ENCODE peak calls at places on chromosomes 5 and 9, in nine cellular contexts. B is right atrium auricular region, D is heart right ventricle, E is sigmoid colon, P is psoas muscle, T is cardiac muscle cell, L is brain microvascular endothelial cell, K is ovary, I is uterus. M is an unnamed sample. For H3K27me3, the result is how much of the 10 kb centered on the place peaks cover.

GRCh38 chr9:109311281-109311680 is 9.6 kb downstream of the EPB41L4B start:
- DNase-seq in K (no peak), D (no peak), T (no peak), L (peak), P (no peak), B (no peak), E (no peak), I (no peak), M (no peak)

GRCh38 chr5:178113141-178113787 is at the start of gene N4BP3:
- DNase-seq in I (no peak), L (no peak), T (peak), B (no peak), D (peak), K (no peak), P (peak), E (no peak), M (no peak)

GRCh38 chr9:92564982-92565381 is 29.2 kb upstream of the ECM2 start:
- DNase-seq in E (no peak), T (no peak), I (no peak), B (no peak), K (no peak), L (no peak), P (no peak), D (no peak), M (no peak)

GRCh38 chr9:34276772-34277171 is 52.3 kb downstream of the KIF24 start:
- DNase-seq in L (no peak), K (no peak), P (no peak), I (no peak), E (no peak), B (no peak), D (no peak), T (no peak), M (no peak)

GRCh38 chr5:101103874-101104273 is 200.8 kb upstream of the ST8SIA4 start:
- DNase-seq in I (no peak), D (no peak), K (no peak), L (no peak), B (no peak), E (no peak), T (no peak), P (no peak), M (no peak)

GRCh38 chr5:141875795-141876627 is 2.2 kb downstream of the PCDH1 start:
- DNase-seq in B (no peak), I (peak), T (no peak), L (no peak), P (no peak), E (no peak), K (no peak), D (peak), M (no peak)

GRCh38 chr9:93261281-93261680 is 77.3 kb downstream of the WNK2 start:
- DNase-seq in P (peak), T (no peak), B (peak), K (no peak), L (no peak), I (no peak), E (peak), D (no peak), M (no peak)

GRCh38 chr5:87081511-87082372 is 185.9 kb upstream of the RASA1 start:
- DNase-seq in E (no peak), P (no peak), D (no peak), T (peak), B (no peak), I (no peak), L (no peak), K (no peak), M (no peak)

GRCh38 chr9:13049223-13049622 is 230.3 kb downstream of the MPDZ start:
- DNase-seq in P (no peak), L (no peak), K (no peak), E (no peak), D (no peak), I (no peak), B (no peak), T (no peak), M (no peak)

GRCh38 chr5:119328753-119329602 is 26.8 kb upstream of the TNFAIP8 start:
- DNase-seq in K (no peak), L (peak), B (no peak), I (no peak), T (peak), E (no peak), D (no peak), P (no peak), M (no peak)

GRCh38 chr5:178433273-178433775 is 156.9 kb downstream of the COL23A1 start:
- DNase-seq in I (no peak), B (peak), E (peak), P (no peak), L (no peak), T (no peak), K (no peak), D (no peak), M (no peak)

GRCh38 chr5:102753889-102754498 is 1.1 kb upstream of the PAM start:
- DNase-seq in B (no peak), T (peak), D (no peak), K (peak), L (no peak), P (peak), E (no peak), I (no peak), M (no peak)

GRCh38 chr9:85508616-85509015 is 233.1 kb downstream of the AGTPBP1 start:
- DNase-seq in P (no peak), E (no peak), K (no peak), D (no peak), T (no peak), L (no peak), I (no peak), B (no peak), M (no peak)

GRCh38 chr5:53276825-53277224 is 167.3 kb upstream of the MOCS2 start:
- DNase-seq in L (no peak), I (no peak), D (no peak), P (no peak), K (no peak), E (no peak), T (peak), B (no peak), M (no peak)

GRCh38 chr9:74942801-74943200 is 9.9 kb downstream of the C9orf40 start:
- DNase-seq in E (no peak), L (peak), D (no peak), B (no peak), K (no peak), T (peak), P (no peak), I (no peak), M (no peak)

GRCh38 chr9:2053883-2054845 is 39.0 kb downstream of the SMARCA2 start:
- DNase-seq in L (no peak), K (no peak), E (peak), D (no peak), I (no peak), P (no peak), B (no peak), T (peak), M (no peak)

GRCh38 chr9:83707768-83708514 is at the start of gene UBQLN1:
- DNase-seq in D (peak), P (peak), T (peak), E (peak), L (peak), B (peak), K (peak), I (peak), M (peak)
- TF ChIP-seq CTCF in D (no peak), P (peak), T (no peak), E (peak), L (no peak), B (no peak), K (peak), I (no peak), M (no peak)

GRCh38 chr9:3733039-3733408 is 207.2 kb upstream of the RFX3 start:
- DNase-seq in T (no peak), E (no peak), K (no peak), L (no peak), I (no peak), P (no peak), B (no peak), D (no peak), M (no peak)

GRCh38 chr9:3735251-3735650 is 209.4 kb upstream of the RFX3 start:
- DNase-seq in L (no peak), I (no peak), P (no peak), D (no peak), E (no peak), K (no peak), T (no peak), B (no peak), M (no peak)

GRCh38 chr9:3730527-3730926 is 204.7 kb upstream of the RFX3 start:
- DNase-seq in P (no peak), T (no peak), D (no peak), B (no peak), I (no peak), L (no peak), E (no peak), K (no peak), M (no peak)

GRCh38 chr9:3736186-3736585 is 210.4 kb upstream of the RFX3 start:
- DNase-seq in D (no peak), B (no peak), E (no peak), P (no peak), K (no peak), T (peak), L (no peak), I (no peak), M (no peak)

DNA sequence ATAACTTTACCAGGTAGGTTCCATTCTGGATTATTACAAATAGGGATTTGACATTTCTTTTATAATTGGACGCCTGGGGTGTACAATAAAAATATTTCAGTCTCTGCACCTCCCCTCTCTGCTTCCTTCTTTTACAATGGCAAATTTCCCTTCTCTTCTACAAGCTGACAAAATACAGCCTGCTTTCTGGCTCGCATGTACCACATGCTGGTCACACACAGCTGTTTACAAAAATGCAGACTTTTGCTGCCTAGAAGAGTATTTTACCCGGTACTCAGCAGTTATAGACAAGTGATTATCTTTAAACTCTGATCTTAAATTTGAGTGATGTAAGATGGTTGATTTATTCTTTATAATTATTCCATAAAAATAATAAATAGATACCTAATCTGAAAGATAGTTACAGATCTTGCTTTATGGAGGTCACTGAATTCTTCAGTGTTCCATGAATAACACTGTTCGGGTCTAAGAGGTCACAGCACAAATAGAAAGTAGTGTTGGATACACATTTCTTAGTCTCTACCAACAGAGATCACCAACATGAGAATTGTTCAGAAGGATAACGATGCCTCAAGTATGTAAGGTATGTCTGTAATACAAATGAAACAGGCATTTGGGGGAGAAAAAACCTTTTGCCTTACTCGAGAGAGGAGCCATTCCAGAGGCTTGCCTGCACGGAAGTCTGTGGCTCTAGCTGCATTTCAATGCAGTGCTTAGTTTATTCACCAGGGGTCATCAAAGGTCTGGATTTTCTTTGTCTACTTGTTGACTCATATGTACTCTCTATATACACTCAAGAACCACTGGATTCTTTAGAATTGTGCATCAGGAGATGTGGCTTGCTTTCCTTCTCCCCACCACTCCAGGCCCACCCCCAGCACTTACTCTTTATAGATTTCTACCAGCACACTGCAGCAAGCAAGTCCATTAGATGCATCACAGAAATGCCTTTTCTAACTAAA is 206.6 kb upstream of the RFX3 start:
- DNase-seq in B (peak), L (peak), E (no peak), D (no peak), K (peak), P (no peak), T (peak), I (peak), M (no peak)
- H3K27me3 ChIP-seq in B (under half), L (under half), E (under half), D (under half), K (under half), P (under half), T (under half), I (under half), M (under half)

GRCh38 chr9:130172161-130172857 is at the start of gene NCS1:
- DNase-seq in P (peak), E (peak), L (peak), K (peak), T (peak), I (peak), D (peak), B (peak), M (peak)

GRCh38 chr9:130173462-130173876 is 1.3 kb downstream of the NCS1 start:
- DNase-seq in D (no peak), L (no peak), B (no peak), K (no peak), P (no peak), T (peak), I (no peak), E (peak), M (no peak)

GRCh38 chr9:130174025-130174424 is 1.8 kb downstream of the NCS1 start:
- DNase-seq in K (no peak), B (no peak), D (no peak), L (no peak), P (no peak), I (no peak), T (no peak), E (peak), M (no peak)

GRCh38 chr9:130171226-130172148 is 717 bp upstream of the NCS1 start:
- DNase-seq in T (no peak), D (no peak), E (peak), K (no peak), B (no peak), I (no peak), P (no peak), L (no peak), M (no peak)

DNA sequence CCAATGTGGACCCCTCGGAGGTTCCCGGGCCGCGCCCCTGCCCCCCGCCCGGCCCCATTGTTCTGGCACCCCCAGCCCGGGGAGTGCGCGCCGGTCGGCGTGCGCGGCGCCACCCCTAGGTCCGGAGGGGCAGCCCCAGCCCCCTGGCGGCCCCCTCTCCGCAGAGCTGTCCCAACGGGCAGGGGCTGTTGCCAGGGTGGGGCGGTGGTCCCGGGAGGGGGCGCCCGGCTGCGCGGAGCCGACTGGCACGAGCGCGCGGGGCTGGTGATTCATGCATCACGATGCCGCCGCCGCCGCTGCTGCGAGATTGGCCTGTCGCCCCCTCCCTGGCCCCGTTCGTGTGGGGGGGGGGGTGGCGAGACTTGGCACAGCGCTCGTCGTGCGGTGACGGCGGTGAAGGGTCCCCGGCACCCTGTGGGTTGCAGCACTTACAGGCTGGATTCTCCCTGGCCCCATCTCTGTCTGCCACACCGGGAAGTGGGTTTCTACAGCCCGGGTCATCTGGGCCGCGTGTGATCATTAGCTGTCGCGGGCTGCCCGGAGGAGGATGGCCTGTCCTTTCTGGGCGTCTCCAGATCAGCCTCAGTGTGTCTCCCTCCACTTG is 756 bp downstream of the NCS1 start:
- DNase-seq in D (no peak), L (no peak), P (no peak), B (no peak), T (peak), E (peak), K (peak), I (no peak), M (no peak)
- H3K27ac ChIP-seq in D (no peak), L (peak), P (no peak), B (peak), T (no peak), E (peak), K (peak), I (peak), M (no peak)

DNA sequence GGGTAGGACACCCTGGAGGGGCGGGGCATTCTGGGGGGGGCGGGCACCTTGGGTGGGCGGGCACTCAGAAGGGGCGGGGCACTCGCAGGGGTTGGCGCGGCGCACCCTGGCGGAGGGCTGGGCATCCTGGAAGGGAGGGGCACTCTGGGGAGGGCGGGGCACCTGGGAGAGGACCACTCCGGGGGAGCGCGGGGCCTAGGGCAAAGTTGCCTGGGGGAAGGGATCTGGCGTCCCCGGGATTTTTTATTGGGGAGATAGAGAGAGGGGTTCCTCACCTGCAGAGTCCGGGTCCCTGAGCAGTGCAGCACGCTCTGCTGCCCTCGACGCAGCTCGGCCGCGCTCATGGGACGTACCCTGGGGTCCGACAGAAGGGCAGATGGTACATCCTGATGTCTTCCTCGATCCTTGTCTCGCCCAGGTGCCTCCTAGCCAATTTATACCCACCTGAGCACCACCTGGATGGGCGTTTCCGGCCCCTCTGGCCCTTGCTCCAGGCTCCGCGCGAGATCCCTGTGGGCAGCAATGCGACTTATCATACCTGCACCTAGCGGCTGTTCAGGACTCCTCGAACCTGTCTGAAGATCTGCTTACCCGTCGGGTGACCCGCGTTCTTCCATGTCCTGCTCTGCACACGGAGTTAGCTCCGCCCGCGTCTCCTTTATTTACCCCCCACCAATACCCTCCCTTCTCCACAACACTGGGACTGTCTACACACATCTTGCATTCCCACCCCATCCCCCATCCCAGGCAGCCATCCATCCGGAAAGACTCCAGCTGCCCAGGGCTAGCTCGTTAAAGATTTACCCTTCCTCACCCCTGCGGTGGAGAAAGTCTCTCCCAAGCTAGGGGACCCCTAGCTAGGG is at the start of gene KIF12:
- DNase-seq in K (peak), L (no peak), P (peak), I (no peak), B (no peak), D (no peak), T (no peak), E (no peak), M (peak)
- TF ChIP-seq CTCF in K (no peak), L (no peak), P (no peak), I (no peak), B (no peak), D (no peak), T (no peak), E (no peak), M (peak)

GRCh38 chr9:129485140-129485758 is 135.7 kb downstream of the C9orf50 start:
- DNase-seq in D (no peak), L (no peak), I (no peak), K (peak), T (no peak), E (no peak), B (no peak), P (no peak), M (no peak)
- H3K27me3 ChIP-seq in D (under half), L (under half), I (under half), K (under half), T (under half), E (under half), B (under half), P (under half), M (under half)

DNA sequence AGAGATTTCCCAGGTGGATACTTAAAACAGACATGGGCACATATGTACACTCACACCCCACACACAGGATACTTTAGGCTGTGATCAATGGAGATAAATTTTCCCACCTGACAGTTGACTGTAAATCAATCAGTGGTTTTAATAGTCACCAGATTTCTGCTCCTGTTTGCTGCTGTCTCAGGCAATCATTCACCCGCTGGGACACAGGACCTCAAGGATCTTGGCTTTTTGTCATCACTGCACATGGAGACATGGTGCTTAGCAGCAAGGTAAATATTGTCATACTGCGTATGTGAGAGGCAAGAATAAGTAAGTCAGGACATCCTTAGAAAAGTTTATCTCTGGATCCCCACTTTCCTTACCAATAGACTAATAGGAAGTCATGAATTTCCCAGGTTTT is 60.8 kb upstream of the KLF9 start:
- DNase-seq in T (no peak), K (no peak), L (no peak), I (peak), P (no peak), D (no peak), E (no peak), B (no peak), M (peak)
- H3K27ac ChIP-seq in T (no peak), K (no peak), L (no peak), I (peak), P (no peak), D (peak), E (peak), B (peak), M (no peak)

M was measured in right lobe of liver.